ENCODE peak calls at places on chromosomes 6 and 20, in seven cellular contexts. K, I, T, W, D, B and J are unnamed samples.

GRCh38 chr20:58135441-58136170 is 92.8 kb downstream of the ANKRD60 start:
- DNase-seq in I (no peak), D (no peak), T (peak; percentile 91), B (peak; percentile 70), K (no peak), W (no peak), J (peak; percentile 81)

GRCh38 chr6:98724537-98724936 is 109.8 kb upstream of the POU3F2 start:
- DNase-seq in I (no peak), D (no peak), T (no peak), W (no peak), K (no peak), B (no peak), J (no peak)

GRCh38 chr6:158408552-158409130 is 96.4 kb downstream of the TULP4 start:
- DNase-seq in K (no peak), I (no peak), T (no peak), D (no peak), W (no peak), B (peak; percentile 77), J (no peak)

GRCh38 chr6:162471842-162472241 is 255.7 kb downstream of the PRKN start:
- DNase-seq in D (no peak), K (no peak), T (no peak), I (no peak), B (no peak), W (no peak), J (no peak)

GRCh38 chr20:52261792-52262191 is 70.2 kb upstream of the ZFP64 start:
- DNase-seq in T (no peak), D (no peak), W (no peak), K (no peak), I (no peak), B (no peak), J (no peak)

GRCh38 chr6:24696097-24696496 is 22.9 kb downstream of the C6orf62 start:
- DNase-seq in W (no peak), T (no peak), B (no peak), I (no peak), K (no peak), D (no peak), J (no peak)

GRCh38 chr6:4316867-4317400 is 181.6 kb upstream of the ECI2 start:
- DNase-seq in W (peak; percentile 26), K (no peak), B (peak; percentile 94), T (peak; percentile 63), I (no peak), D (peak; percentile 94), J (no peak)

GRCh38 chr6:168355716-168356522 is 36.3 kb upstream of the DACT2 start:
- DNase-seq in W (peak; percentile 84), I (peak; percentile 75), D (no peak), B (peak; percentile 55), T (peak; percentile 62), K (no peak), J (peak; percentile 32)

GRCh38 chr6:26284537-26285142 is 80.4 kb upstream of the BTN3A2 start:
- DNase-seq in K (peak; percentile 41), T (no peak), B (peak; percentile 87), D (peak; percentile 53), W (no peak), I (no peak), J (peak; percentile 65)

GRCh38 chr6:151044465-151045441 is 179.3 kb downstream of the MTHFD1L start:
- DNase-seq in T (peak; percentile 30), W (peak; percentile 45), I (no peak), B (no peak), D (no peak), K (no peak), J (no peak)

GRCh38 chr6:152048921-152049320 is 241.4 kb downstream of the ESR1 start:
- DNase-seq in D (no peak), W (no peak), I (no peak), K (no peak), T (no peak), B (no peak), J (no peak)

GRCh38 chr6:39567091-39567490 is 158.1 kb downstream of the KIF6 start:
- DNase-seq in D (no peak), B (peak; percentile 43), T (no peak), I (no peak), W (no peak), K (no peak), J (no peak)

GRCh38 chr6:2853766-2854393 is 12.2 kb upstream of the SERPINB1 start:
- DNase-seq in I (peak; percentile 56), T (peak; percentile 26), D (peak; percentile 54), K (peak; percentile 93), W (peak; percentile 49), B (peak; percentile 87), J (no peak)

GRCh38 chr6:37624606-37625574 is 72.8 kb downstream of the MDGA1 start:
- DNase-seq in I (peak; percentile 19), K (no peak), B (peak; percentile 71), W (peak; percentile 75), T (peak; percentile 72), D (no peak), J (peak; percentile 72)

GRCh38 chr6:16969699-16970695 is 131.9 kb upstream of the STMND1 start:
- DNase-seq in K (no peak), W (no peak), T (no peak), D (no peak), I (no peak), B (peak; percentile 36), J (no peak)

GRCh38 chr6:140850438-140850837 is 1282.3 kb upstream of the GJE1 start:
- DNase-seq in W (no peak), T (no peak), B (peak; percentile 71), D (no peak), I (no peak), K (no peak), J (no peak)

GRCh38 chr6:138769102-138769676 is 4.4 kb upstream of the CCDC28A start:
- DNase-seq in B (no peak), K (no peak), D (no peak), T (no peak), I (no peak), W (no peak), J (no peak)

GRCh38 chr6:29087213-29087612 is at the start of gene OR2B3:
- DNase-seq in K (no peak), I (no peak), T (no peak), B (no peak), W (no peak), D (no peak), J (no peak)

GRCh38 chr6:167703781-167704180 is 122.9 kb upstream of the AFDN start:
- DNase-seq in B (no peak), T (no peak), D (no peak), I (peak; percentile 5), W (no peak), K (no peak), J (no peak)

GRCh38 chr20:258269-258858 is 840 bp downstream of the DEFB132 start:
- DNase-seq in I (no peak), D (no peak), B (no peak), K (no peak), W (no peak), T (no peak), J (no peak)

GRCh38 chr20:33915726-33916331 is 77.9 kb upstream of the RALY start:
- DNase-seq in T (peak; percentile 84), I (peak; percentile 76), W (peak; percentile 82), K (no peak), B (no peak), D (peak; percentile 22), J (no peak)

GRCh38 chr6:20058912-20059311 is 153.4 kb downstream of the MBOAT1 start:
- DNase-seq in I (no peak), D (peak; percentile 87), T (no peak), K (no peak), W (no peak), B (no peak), J (no peak)

GRCh38 chr20:56554869-56555268 is 21.8 kb downstream of the FAM209B start:
- DNase-seq in K (peak; percentile 95), I (peak; percentile 30), B (peak; percentile 97), D (peak; percentile 58), W (peak; percentile 41), T (peak; percentile 99), J (peak; percentile 11)

GRCh38 chr20:50113420-50114224 is 672 bp upstream of the UBE2V1 start:
- DNase-seq in W (no peak), K (no peak), D (no peak), B (peak; percentile 60), T (no peak), I (no peak), J (no peak)

GRCh38 chr6:137705166-137706064 is 161.6 kb upstream of the TNFAIP3 start:
- DNase-seq in D (peak; percentile 61), B (peak; percentile 76), T (peak; percentile 55), W (peak; percentile 68), K (no peak), I (peak; percentile 77), J (no peak)

GRCh38 chr6:36427781-36428345 is 14.8 kb downstream of the PXT1 start:
- DNase-seq in T (no peak), B (peak; percentile 69), I (no peak), K (no peak), D (no peak), W (no peak), J (no peak)

GRCh38 chr6:116536216-116536621 is 9.3 kb downstream of the TRAPPC3L start:
- DNase-seq in T (peak; percentile 40), K (no peak), D (peak; percentile 56), I (peak; percentile 55), W (peak; percentile 40), B (peak; percentile 79), J (peak; percentile 67)

GRCh38 chr6:130848945-130849344 is 21.7 kb downstream of the SMLR1 start:
- DNase-seq in B (peak; percentile 25), W (peak; percentile 27), I (no peak), K (no peak), T (no peak), D (no peak), J (no peak)

GRCh38 chr20:25295386-25296093 is 47.7 kb downstream of the PYGB start:
- DNase-seq in B (peak; percentile 29), I (no peak), D (no peak), K (no peak), W (peak; percentile 52), T (no peak), J (no peak)